ENCODE peak calls at places on chromosomes 3 and 15, in five cellular contexts. One of them, this sample, is unnamed.

GRCh38 chr15:54812383-54812782 is 384.4 kb downstream of the RSL24D1 start:
- DNase-seq in heart right ventricle: no peak
- DNase-seq in esophagus squamous epithelium: no peak
- DNase-seq in EH: no peak
- DNase-seq in AG09309: no peak
- DNase-seq in this sample: no peak

GRCh38 chr15:23877502-23878412 is 190.7 kb upstream of the NDN start:
- DNase-seq in heart right ventricle: peak; percentile 22
- DNase-seq in esophagus squamous epithelium: no peak
- DNase-seq in EH: no peak
- DNase-seq in AG09309: no peak
- DNase-seq in this sample: peak; percentile 65

GRCh38 chr3:194689493-194689901 is 3.8 kb downstream of the FAM43A start:
- DNase-seq in heart right ventricle: peak; percentile 33
- DNase-seq in esophagus squamous epithelium: no peak
- DNase-seq in EH: peak; percentile 70
- DNase-seq in AG09309: no peak
- DNase-seq in this sample: no peak

GRCh38 chr3:24145981-24146822 is 201.1 kb downstream of the NR1D2 start:
- DNase-seq in heart right ventricle: no peak
- DNase-seq in esophagus squamous epithelium: no peak
- DNase-seq in EH: peak; percentile 98
- DNase-seq in AG09309: peak; percentile 92
- DNase-seq in this sample: no peak

GRCh38 chr3:169510378-169510777 is 153.1 kb downstream of the MECOM start:
- DNase-seq in heart right ventricle: no peak
- DNase-seq in esophagus squamous epithelium: no peak
- DNase-seq in EH: no peak
- DNase-seq in AG09309: no peak
- DNase-seq in this sample: no peak

GRCh38 chr15:100438570-100438969 is 90.2 kb downstream of the CERS3 start:
- DNase-seq in heart right ventricle: peak; percentile 66
- DNase-seq in esophagus squamous epithelium: no peak
- DNase-seq in EH: no peak
- DNase-seq in AG09309: no peak
- DNase-seq in this sample: peak; percentile 86

GRCh38 chr3:119831941-119832371 is 50.1 kb downstream of the NR1I2 start:
- DNase-seq in heart right ventricle: no peak
- DNase-seq in esophagus squamous epithelium: no peak
- DNase-seq in EH: peak; percentile 95
- DNase-seq in AG09309: no peak
- DNase-seq in this sample: no peak

GRCh38 chr3:186619787-186620212 is 6.9 kb downstream of the AHSG start:
- DNase-seq in heart right ventricle: no peak
- DNase-seq in esophagus squamous epithelium: no peak
- DNase-seq in EH: no peak
- DNase-seq in AG09309: no peak
- DNase-seq in this sample: no peak

GRCh38 chr3:55647675-55648074 is 160.6 kb upstream of the WNT5A start:
- DNase-seq in heart right ventricle: no peak
- DNase-seq in esophagus squamous epithelium: no peak
- DNase-seq in EH: no peak
- DNase-seq in AG09309: no peak
- DNase-seq in this sample: no peak

GRCh38 chr3:129608087-129608935 is 1.8 kb upstream of the PLXND1 start:
- DNase-seq in heart right ventricle: no peak
- DNase-seq in esophagus squamous epithelium: no peak
- DNase-seq in EH: peak; percentile 83
- DNase-seq in AG09309: no peak
- DNase-seq in this sample: peak; percentile 70

GRCh38 chr15:67175643-67176071 is 78.8 kb downstream of the AAGAB start:
- DNase-seq in heart right ventricle: no peak
- DNase-seq in esophagus squamous epithelium: no peak
- DNase-seq in EH: peak; percentile 58
- DNase-seq in AG09309: peak; percentile 61
- DNase-seq in this sample: peak; percentile 53

GRCh38 chr3:99084825-99085224 is 183.3 kb upstream of the DCBLD2 start:
- DNase-seq in heart right ventricle: no peak
- DNase-seq in esophagus squamous epithelium: no peak
- DNase-seq in EH: peak; percentile 74
- DNase-seq in AG09309: peak; percentile 97
- DNase-seq in this sample: no peak

GRCh38 chr3:32531010-32531647 is 28.5 kb upstream of the CMTM6 start:
- DNase-seq in heart right ventricle: no peak
- DNase-seq in esophagus squamous epithelium: no peak
- DNase-seq in EH: peak; percentile 20
- DNase-seq in AG09309: no peak
- DNase-seq in this sample: no peak

GRCh38 chr3:188943591-188943990 is 228.2 kb upstream of the TPRG1 start:
- DNase-seq in heart right ventricle: no peak
- DNase-seq in esophagus squamous epithelium: no peak
- DNase-seq in EH: no peak
- DNase-seq in AG09309: no peak
- DNase-seq in this sample: no peak

GRCh38 chr3:16033889-16034687 is 140.4 kb upstream of the GALNT15 start:
- DNase-seq in heart right ventricle: no peak
- DNase-seq in esophagus squamous epithelium: no peak
- DNase-seq in EH: peak; percentile 80
- DNase-seq in AG09309: no peak
- DNase-seq in this sample: no peak

GRCh38 chr3:29822051-29822450 is 541.2 kb downstream of the RBMS3 start:
- DNase-seq in heart right ventricle: no peak
- DNase-seq in esophagus squamous epithelium: no peak
- DNase-seq in EH: peak; percentile 88
- DNase-seq in AG09309: peak; percentile 27
- DNase-seq in this sample: no peak

GRCh38 chr15:92869263-92869940 is 30.7 kb upstream of the CHD2 start:
- DNase-seq in heart right ventricle: no peak
- DNase-seq in esophagus squamous epithelium: no peak
- DNase-seq in EH: peak; percentile 85
- DNase-seq in AG09309: peak; percentile 54
- DNase-seq in this sample: no peak

GRCh38 chr15:70474682-70475438 is 288.5 kb downstream of the UACA start:
- DNase-seq in heart right ventricle: peak; percentile 24
- DNase-seq in esophagus squamous epithelium: no peak
- DNase-seq in EH: peak; percentile 87
- DNase-seq in AG09309: peak; percentile 99
- DNase-seq in this sample: peak; percentile 90

GRCh38 chr3:15505412-15506165 is 15.9 kb downstream of the COLQ start:
- DNase-seq in heart right ventricle: no peak
- DNase-seq in esophagus squamous epithelium: no peak
- DNase-seq in EH: no peak
- DNase-seq in AG09309: no peak
- DNase-seq in this sample: no peak

GRCh38 chr3:45693941-45694521 is 4.8 kb downstream of the SACM1L start:
- DNase-seq in heart right ventricle: no peak
- DNase-seq in esophagus squamous epithelium: no peak
- DNase-seq in EH: no peak
- DNase-seq in AG09309: no peak
- DNase-seq in this sample: no peak

GRCh38 chr3:37064747-37065146 is 71.4 kb downstream of the MLH1 start:
- DNase-seq in heart right ventricle: no peak
- DNase-seq in esophagus squamous epithelium: no peak
- DNase-seq in EH: peak; percentile 61
- DNase-seq in AG09309: no peak
- DNase-seq in this sample: no peak

GRCh38 chr3:43855674-43856299 is 165.0 kb downstream of the ABHD5 start:
- DNase-seq in heart right ventricle: peak; percentile 40
- DNase-seq in esophagus squamous epithelium: no peak
- DNase-seq in EH: peak; percentile 78
- DNase-seq in AG09309: peak; percentile 21
- DNase-seq in this sample: peak; percentile 79

GRCh38 chr15:89926158-89926557 is 13.4 kb upstream of the ARPIN start:
- DNase-seq in heart right ventricle: no peak
- DNase-seq in esophagus squamous epithelium: no peak
- DNase-seq in EH: peak; percentile 57
- DNase-seq in AG09309: peak; percentile 40
- DNase-seq in this sample: no peak

GRCh38 chr3:29771602-29772001 is 490.7 kb downstream of the RBMS3 start:
- DNase-seq in heart right ventricle: no peak
- DNase-seq in esophagus squamous epithelium: no peak
- DNase-seq in EH: no peak
- DNase-seq in AG09309: no peak
- DNase-seq in this sample: no peak

GRCh38 chr3:184896336-184896735 is 84.4 kb downstream of the VPS8 start:
- DNase-seq in heart right ventricle: no peak
- DNase-seq in esophagus squamous epithelium: no peak
- DNase-seq in EH: no peak
- DNase-seq in AG09309: no peak
- DNase-seq in this sample: no peak

This sample was measured in right cardiac atrium.